ENCODE peak calls at places on chromosomes 4 and X, in seven cellular contexts. One of them, this sample, is unnamed.

GRCh38 chrX:35826503-35826902 is 28.4 kb downstream of the MAGEB16 start:
- DNase-seq in astrocyte of the spinal cord: no peak
- DNase-seq in H9: no peak
- DNase-seq in RWPE1: no peak
- DNase-seq in progenitor cell of endocrine pancreas: no peak
- DNase-seq in psoas muscle: no peak
- DNase-seq in MCF 10A: peak
- DNase-seq in this sample: no peak

GRCh38 chrX:47499291-47499690 is 16.3 kb upstream of the ZNF41 start:
- DNase-seq in progenitor cell of endocrine pancreas: no peak
- DNase-seq in psoas muscle: no peak
- DNase-seq in astrocyte of the spinal cord: no peak
- DNase-seq in MCF 10A: peak
- DNase-seq in RWPE1: no peak
- DNase-seq in H9: no peak
- DNase-seq in this sample: peak

GRCh38 chr4:54333657-54334056 is 104.6 kb downstream of the PDGFRA start:
- DNase-seq in progenitor cell of endocrine pancreas: no peak
- DNase-seq in psoas muscle: no peak
- DNase-seq in RWPE1: no peak
- DNase-seq in H9: no peak
- DNase-seq in MCF 10A: no peak
- DNase-seq in astrocyte of the spinal cord: no peak
- DNase-seq in this sample: no peak

GRCh38 chrX:2710041-2710471 is 19.0 kb downstream of the CD99 start:
- DNase-seq in psoas muscle: no peak
- DNase-seq in progenitor cell of endocrine pancreas: no peak
- DNase-seq in MCF 10A: peak
- DNase-seq in H9: no peak
- DNase-seq in RWPE1: peak
- DNase-seq in astrocyte of the spinal cord: peak
- DNase-seq in this sample: no peak

GRCh38 chr4:122901621-122902020 is 20.8 kb downstream of the NUDT6 start:
- DNase-seq in astrocyte of the spinal cord: no peak
- DNase-seq in H9: no peak
- DNase-seq in psoas muscle: no peak
- DNase-seq in MCF 10A: no peak
- DNase-seq in progenitor cell of endocrine pancreas: no peak
- DNase-seq in RWPE1: no peak
- DNase-seq in this sample: no peak

GRCh38 chrX:31237189-31237588 is 165.3 kb upstream of the FTHL17 start:
- DNase-seq in progenitor cell of endocrine pancreas: no peak
- DNase-seq in MCF 10A: no peak
- DNase-seq in RWPE1: no peak
- DNase-seq in H9: no peak
- DNase-seq in astrocyte of the spinal cord: no peak
- DNase-seq in psoas muscle: no peak
- DNase-seq in this sample: no peak

GRCh38 chrX:132744470-132744869 is 214.0 kb downstream of the HS6ST2 start:
- DNase-seq in H9: no peak
- DNase-seq in progenitor cell of endocrine pancreas: no peak
- DNase-seq in MCF 10A: no peak
- DNase-seq in psoas muscle: no peak
- DNase-seq in RWPE1: no peak
- DNase-seq in astrocyte of the spinal cord: no peak
- DNase-seq in this sample: no peak

GRCh38 chr4:16197842-16198241 is 28.4 kb downstream of the TAPT1 start:
- DNase-seq in astrocyte of the spinal cord: no peak
- DNase-seq in H9: no peak
- DNase-seq in RWPE1: no peak
- DNase-seq in psoas muscle: no peak
- DNase-seq in MCF 10A: no peak
- DNase-seq in progenitor cell of endocrine pancreas: no peak
- DNase-seq in this sample: no peak

GRCh38 chr4:185383451-185383850 is 12.3 kb downstream of the LRP2BP start:
- DNase-seq in MCF 10A: no peak
- DNase-seq in progenitor cell of endocrine pancreas: no peak
- DNase-seq in psoas muscle: no peak
- DNase-seq in H9: no peak
- DNase-seq in RWPE1: peak
- DNase-seq in astrocyte of the spinal cord: no peak
- DNase-seq in this sample: no peak

GRCh38 chr4:112982677-112983076 is 66.8 kb upstream of the ANK2 start:
- DNase-seq in H9: no peak
- DNase-seq in RWPE1: no peak
- DNase-seq in psoas muscle: no peak
- DNase-seq in MCF 10A: no peak
- DNase-seq in astrocyte of the spinal cord: no peak
- DNase-seq in progenitor cell of endocrine pancreas: no peak
- DNase-seq in this sample: no peak

GRCh38 chr4:86834901-86835300 is 14.3 kb downstream of the SLC10A6 start:
- DNase-seq in progenitor cell of endocrine pancreas: no peak
- DNase-seq in RWPE1: no peak
- DNase-seq in psoas muscle: no peak
- DNase-seq in MCF 10A: peak
- DNase-seq in astrocyte of the spinal cord: peak
- DNase-seq in H9: no peak
- DNase-seq in this sample: no peak

GRCh38 chr4:55030606-55031005 is 94.8 kb downstream of the KDR start:
- DNase-seq in RWPE1: no peak
- DNase-seq in psoas muscle: no peak
- DNase-seq in progenitor cell of endocrine pancreas: no peak
- DNase-seq in MCF 10A: no peak
- DNase-seq in H9: no peak
- DNase-seq in astrocyte of the spinal cord: no peak
- DNase-seq in this sample: no peak

GRCh38 chrX:70970482-70970999 is 39.6 kb upstream of the SLC7A3 start:
- DNase-seq in MCF 10A: peak
- DNase-seq in H9: no peak
- DNase-seq in psoas muscle: no peak
- DNase-seq in progenitor cell of endocrine pancreas: no peak
- DNase-seq in astrocyte of the spinal cord: peak
- DNase-seq in RWPE1: peak
- DNase-seq in this sample: no peak

GRCh38 chr4:153209410-153209809 is 5.2 kb downstream of the TRIM2 start:
- DNase-seq in progenitor cell of endocrine pancreas: no peak
- DNase-seq in H9: no peak
- DNase-seq in astrocyte of the spinal cord: no peak
- DNase-seq in psoas muscle: no peak
- DNase-seq in RWPE1: no peak
- DNase-seq in MCF 10A: no peak
- DNase-seq in this sample: no peak

GRCh38 chr4:5758741-5759140 is 47.7 kb downstream of the EVC start:
- DNase-seq in astrocyte of the spinal cord: peak
- DNase-seq in RWPE1: peak
- DNase-seq in psoas muscle: no peak
- DNase-seq in MCF 10A: peak
- DNase-seq in progenitor cell of endocrine pancreas: no peak
- DNase-seq in H9: no peak
- DNase-seq in this sample: peak

GRCh38 chr4:3287271-3287971 is 5.4 kb upstream of the RGS12 start:
- DNase-seq in progenitor cell of endocrine pancreas: no peak
- DNase-seq in RWPE1: no peak
- DNase-seq in H9: no peak
- DNase-seq in psoas muscle: peak
- DNase-seq in astrocyte of the spinal cord: no peak
- DNase-seq in MCF 10A: no peak
- DNase-seq in this sample: peak

GRCh38 chrX:154040307-154040756 is 20.6 kb upstream of the IRAK1 start:
- DNase-seq in psoas muscle: no peak
- DNase-seq in astrocyte of the spinal cord: peak
- DNase-seq in H9: no peak
- DNase-seq in MCF 10A: peak
- DNase-seq in RWPE1: peak
- DNase-seq in progenitor cell of endocrine pancreas: no peak
- DNase-seq in this sample: no peak

GRCh38 chr4:18566970-18567799 is 545.6 kb upstream of the LCORL start:
- DNase-seq in RWPE1: no peak
- DNase-seq in psoas muscle: no peak
- DNase-seq in H9: no peak
- DNase-seq in astrocyte of the spinal cord: no peak
- DNase-seq in MCF 10A: no peak
- DNase-seq in progenitor cell of endocrine pancreas: no peak
- DNase-seq in this sample: no peak

GRCh38 chrX:77628294-77629025 is 157.6 kb downstream of the ATRX start:
- DNase-seq in psoas muscle: no peak
- DNase-seq in MCF 10A: peak
- DNase-seq in astrocyte of the spinal cord: peak
- DNase-seq in RWPE1: no peak
- DNase-seq in progenitor cell of endocrine pancreas: no peak
- DNase-seq in H9: no peak
- DNase-seq in this sample: no peak

GRCh38 chrX:45385767-45386166 is 185.1 kb upstream of the DIPK2B start:
- DNase-seq in astrocyte of the spinal cord: peak
- DNase-seq in H9: no peak
- DNase-seq in psoas muscle: no peak
- DNase-seq in progenitor cell of endocrine pancreas: no peak
- DNase-seq in MCF 10A: no peak
- DNase-seq in RWPE1: no peak
- DNase-seq in this sample: no peak

GRCh38 chrX:15277594-15277993 is 7.7 kb upstream of the ASB9 start:
- DNase-seq in H9: no peak
- DNase-seq in astrocyte of the spinal cord: no peak
- DNase-seq in psoas muscle: no peak
- DNase-seq in RWPE1: no peak
- DNase-seq in progenitor cell of endocrine pancreas: no peak
- DNase-seq in MCF 10A: no peak
- DNase-seq in this sample: no peak

GRCh38 chr4:95289028-95289634 is 259.6 kb downstream of the UNC5C start:
- DNase-seq in progenitor cell of endocrine pancreas: no peak
- DNase-seq in MCF 10A: peak
- DNase-seq in psoas muscle: no peak
- DNase-seq in astrocyte of the spinal cord: peak
- DNase-seq in H9: no peak
- DNase-seq in RWPE1: peak
- DNase-seq in this sample: no peak

GRCh38 chrX:77938083-77938482 is 27.6 kb downstream of the ATP7A start:
- DNase-seq in RWPE1: no peak
- DNase-seq in MCF 10A: no peak
- DNase-seq in progenitor cell of endocrine pancreas: no peak
- DNase-seq in psoas muscle: no peak
- DNase-seq in H9: no peak
- DNase-seq in astrocyte of the spinal cord: no peak
- DNase-seq in this sample: no peak

GRCh38 chr4:110611968-110612447 is 10.9 kb downstream of the PITX2 start:
- DNase-seq in astrocyte of the spinal cord: no peak
- DNase-seq in progenitor cell of endocrine pancreas: no peak
- DNase-seq in MCF 10A: no peak
- DNase-seq in RWPE1: no peak
- DNase-seq in H9: no peak
- DNase-seq in psoas muscle: no peak
- DNase-seq in this sample: no peak

DNA sequence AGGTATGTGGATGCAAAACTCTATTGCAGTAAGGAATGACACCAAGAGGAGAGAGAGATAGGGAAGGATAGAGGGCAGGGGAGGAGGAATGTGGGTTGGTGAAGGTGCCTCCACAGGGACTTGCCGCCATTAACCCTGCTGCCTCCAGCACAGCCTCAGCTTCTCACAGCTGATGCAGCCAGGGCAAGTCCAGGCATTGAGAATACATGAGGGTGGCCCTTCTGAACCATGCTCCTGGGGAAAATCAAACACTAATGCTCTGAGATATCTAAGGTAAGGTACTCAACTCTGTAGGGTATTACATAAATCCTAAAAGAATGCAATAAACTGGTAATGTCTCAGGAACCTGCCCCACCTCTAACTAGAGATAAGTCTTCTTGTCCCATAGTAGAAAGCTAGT is 28.7 kb downstream of the UGT2B7 start:
- DNase-seq in MCF 10A: no peak
- DNase-seq in astrocyte of the spinal cord: no peak
- DNase-seq in progenitor cell of endocrine pancreas: no peak
- DNase-seq in psoas muscle: no peak
- DNase-seq in H9: no peak
- DNase-seq in RWPE1: no peak
- DNase-seq in this sample: no peak
- TF ChIP-seq CTCF in MCF 10A: no peak
- TF ChIP-seq CTCF in astrocyte of the spinal cord: no peak
- TF ChIP-seq CTCF in progenitor cell of endocrine pancreas: no peak
- TF ChIP-seq CTCF in psoas muscle: no peak
- TF ChIP-seq CTCF in H9: no peak
- TF ChIP-seq CTCF in RWPE1: no peak
- TF ChIP-seq CTCF in this sample: no peak

GRCh38 chr4:127188847-127189246 is 443.9 kb upstream of the INTU start:
- DNase-seq in H9: no peak
- DNase-seq in astrocyte of the spinal cord: peak
- DNase-seq in psoas muscle: no peak
- DNase-seq in MCF 10A: peak
- DNase-seq in progenitor cell of endocrine pancreas: no peak
- DNase-seq in RWPE1: no peak
- DNase-seq in this sample: no peak
- TF ChIP-seq CTCF in H9: peak
- TF ChIP-seq CTCF in astrocyte of the spinal cord: peak
- TF ChIP-seq CTCF in psoas muscle: no peak
- TF ChIP-seq CTCF in MCF 10A: peak
- TF ChIP-seq CTCF in progenitor cell of endocrine pancreas: peak
- TF ChIP-seq CTCF in RWPE1: no peak
- TF ChIP-seq CTCF in this sample: peak

GRCh38 chr4:49032440-49033161 is 46.5 kb downstream of the CWH43 start:
- DNase-seq in progenitor cell of endocrine pancreas: no peak
- DNase-seq in H9: no peak
- DNase-seq in RWPE1: peak
- DNase-seq in astrocyte of the spinal cord: peak
- DNase-seq in psoas muscle: no peak
- DNase-seq in MCF 10A: peak
- DNase-seq in this sample: no peak
- TF ChIP-seq CTCF in progenitor cell of endocrine pancreas: no peak
- TF ChIP-seq CTCF in H9: peak
- TF ChIP-seq CTCF in RWPE1: peak
- TF ChIP-seq CTCF in astrocyte of the spinal cord: peak
- TF ChIP-seq CTCF in psoas muscle: peak
- TF ChIP-seq CTCF in MCF 10A: peak
- TF ChIP-seq CTCF in this sample: peak

GRCh38 chrX:112048707-112049106 is 33.9 kb downstream of the TRPC5 start:
- DNase-seq in MCF 10A: no peak
- DNase-seq in H9: peak
- DNase-seq in psoas muscle: no peak
- DNase-seq in astrocyte of the spinal cord: no peak
- DNase-seq in progenitor cell of endocrine pancreas: no peak
- DNase-seq in RWPE1: no peak
- DNase-seq in this sample: no peak

GRCh38 chrX:112043997-112044396 is 38.6 kb downstream of the TRPC5 start:
- DNase-seq in RWPE1: no peak
- DNase-seq in psoas muscle: no peak
- DNase-seq in astrocyte of the spinal cord: no peak
- DNase-seq in H9: no peak
- DNase-seq in MCF 10A: peak
- DNase-seq in progenitor cell of endocrine pancreas: no peak
- DNase-seq in this sample: no peak
- TF ChIP-seq CTCF in RWPE1: no peak
- TF ChIP-seq CTCF in psoas muscle: no peak
- TF ChIP-seq CTCF in astrocyte of the spinal cord: no peak
- TF ChIP-seq CTCF in H9: peak
- TF ChIP-seq CTCF in MCF 10A: peak
- TF ChIP-seq CTCF in progenitor cell of endocrine pancreas: peak
- TF ChIP-seq CTCF in this sample: peak